ENCODE peak calls at places on chromosome 21, in nine cellular contexts. O is tibial nerve; X is naive thymus-derived CD4-positive, alpha-beta T cell; C is GM23248; U is IMR-90; H is SJSA1; I is aorta; D is heart left ventricle; B is stomach. Q is an unnamed sample.

GRCh38 chr21:42460391-42461184 is 35.4 kb downstream of the RSPH1 start:
- DNase-seq in D (no peak), H (no peak), B (no peak), U (no peak), O (no peak), I (no peak), X (peak; percentile 84), C (no peak), Q (peak; percentile 51)

GRCh38 chr21:26280715-26281310 is 110.2 kb upstream of the APP start:
- DNase-seq in H (no peak), B (no peak), O (no peak), U (no peak), I (no peak), C (peak; percentile 2), X (no peak), D (no peak), Q (no peak)

GRCh38 chr21:42075686-42076471 is 4.8 kb downstream of the UMODL1 start:
- DNase-seq in C (no peak), H (no peak), X (no peak), I (peak; percentile 71), O (no peak), U (no peak), B (no peak), D (peak; percentile 40), Q (no peak)

GRCh38 chr21:23452384-23453083 is 2154.7 kb downstream of the MRPL39 start:
- DNase-seq in H (no peak), I (no peak), B (no peak), U (no peak), D (no peak), O (no peak), X (no peak), C (no peak), Q (no peak)

GRCh38 chr21:17389311-17389710 is 123.5 kb upstream of the CXADR start:
- DNase-seq in O (no peak), I (no peak), X (no peak), B (no peak), C (no peak), H (no peak), U (no peak), D (no peak), Q (no peak)

GRCh38 chr21:20999567-21000169 is 1.5 kb downstream of the NCAM2 start:
- DNase-seq in U (peak; percentile 49), I (no peak), H (peak; percentile 9), B (no peak), C (peak; percentile 50), O (peak; percentile 39), D (no peak), X (no peak), Q (peak; percentile 17)

GRCh38 chr21:22981819-22982218 is 1983.6 kb downstream of the NCAM2 start:
- DNase-seq in I (no peak), H (no peak), X (no peak), B (no peak), D (no peak), C (no peak), U (no peak), O (no peak), Q (no peak)

GRCh38 chr21:41138711-41139110 is 29.2 kb upstream of the BACE2 start:
- DNase-seq in D (no peak), U (no peak), H (no peak), I (no peak), X (no peak), O (no peak), B (no peak), C (no peak), Q (no peak)

GRCh38 chr21:35705237-35705887 is 355.0 kb downstream of the SETD4 start:
- DNase-seq in U (no peak), B (no peak), D (no peak), C (no peak), H (no peak), I (no peak), X (no peak), O (no peak), Q (no peak)

GRCh38 chr21:42120904-42121535 is 49.9 kb downstream of the UMODL1 start:
- DNase-seq in B (no peak), H (no peak), U (no peak), C (no peak), I (no peak), O (no peak), D (no peak), X (no peak), Q (no peak)

GRCh38 chr21:45324430-45325205 is 36.9 kb upstream of the POFUT2 start:
- DNase-seq in D (peak; percentile 63), C (no peak), X (no peak), U (no peak), B (no peak), O (no peak), H (peak; percentile 58), I (peak; percentile 74), Q (no peak)

GRCh38 chr21:45326834-45327457 is 39.3 kb upstream of the POFUT2 start:
- DNase-seq in H (no peak), B (no peak), C (no peak), U (no peak), O (no peak), X (no peak), D (no peak), I (peak; percentile 43), Q (no peak)

GRCh38 chr21:45323487-45324380 is 36.0 kb upstream of the POFUT2 start:
- DNase-seq in D (peak; percentile 51), U (peak; percentile 39), O (no peak), B (no peak), X (no peak), H (no peak), I (peak; percentile 90), C (peak; percentile 54), Q (no peak)

GRCh38 chr21:45326169-45326833 is 38.6 kb upstream of the POFUT2 start:
- DNase-seq in C (peak; percentile 83), X (no peak), O (no peak), U (peak; percentile 42), B (no peak), D (peak; percentile 63), H (peak; percentile 58), I (peak; percentile 65), Q (no peak)

GRCh38 chr21:45325206-45326168 is 37.8 kb upstream of the POFUT2 start:
- DNase-seq in B (no peak), O (no peak), D (peak; percentile 62), H (no peak), C (no peak), U (no peak), X (no peak), I (peak; percentile 72), Q (no peak)
- H3K4me1 ChIP-seq in B (peaks cover 10% of the 10 kb centered on the region), O (peaks cover 78% of the 10 kb centered on the region), D (peaks cover 23% of the 10 kb centered on the region), H (peaks cover 100% of the 10 kb centered on the region), C (peaks cover 25% of the 10 kb centered on the region), U (peaks cover 41% of the 10 kb centered on the region), X (peaks cover 26% of the 10 kb centered on the region), I (no peaks in the 10 kb centered on the region), Q (peaks cover 3% of the 10 kb centered on the region)

GRCh38 chr21:34263629-34264028 is 100.2 kb upstream of the KCNE2 start:
- DNase-seq in O (no peak), D (no peak), U (no peak), X (no peak), C (no peak), B (no peak), H (no peak), I (no peak), Q (no peak)

GRCh38 chr21:34266322-34266721 is 97.5 kb upstream of the KCNE2 start:
- DNase-seq in H (no peak), C (no peak), X (no peak), B (no peak), I (no peak), O (no peak), U (no peak), D (no peak), Q (no peak)

GRCh38 chr21:34255073-34255472 is 108.7 kb upstream of the KCNE2 start:
- DNase-seq in C (no peak), X (no peak), U (no peak), O (no peak), B (no peak), H (no peak), I (no peak), D (no peak), Q (no peak)

GRCh38 chr21:34261841-34262832 is 101.7 kb upstream of the KCNE2 start:
- DNase-seq in H (no peak), C (no peak), B (no peak), D (no peak), X (no peak), I (no peak), O (no peak), U (no peak), Q (no peak)

GRCh38 chr21:34260598-34260997 is 103.2 kb upstream of the KCNE2 start:
- DNase-seq in C (no peak), D (no peak), O (no peak), I (no peak), U (no peak), X (no peak), B (no peak), H (no peak), Q (no peak)
- H3K27ac ChIP-seq in C (no peak overlapping the region), D (no peak overlapping the region), O (no peak overlapping the region), I (no peak overlapping the region), U (no peak overlapping the region), X (no peak overlapping the region), B (no peak overlapping the region), H (no peak overlapping the region), Q (no peak overlapping the region)

DNA sequence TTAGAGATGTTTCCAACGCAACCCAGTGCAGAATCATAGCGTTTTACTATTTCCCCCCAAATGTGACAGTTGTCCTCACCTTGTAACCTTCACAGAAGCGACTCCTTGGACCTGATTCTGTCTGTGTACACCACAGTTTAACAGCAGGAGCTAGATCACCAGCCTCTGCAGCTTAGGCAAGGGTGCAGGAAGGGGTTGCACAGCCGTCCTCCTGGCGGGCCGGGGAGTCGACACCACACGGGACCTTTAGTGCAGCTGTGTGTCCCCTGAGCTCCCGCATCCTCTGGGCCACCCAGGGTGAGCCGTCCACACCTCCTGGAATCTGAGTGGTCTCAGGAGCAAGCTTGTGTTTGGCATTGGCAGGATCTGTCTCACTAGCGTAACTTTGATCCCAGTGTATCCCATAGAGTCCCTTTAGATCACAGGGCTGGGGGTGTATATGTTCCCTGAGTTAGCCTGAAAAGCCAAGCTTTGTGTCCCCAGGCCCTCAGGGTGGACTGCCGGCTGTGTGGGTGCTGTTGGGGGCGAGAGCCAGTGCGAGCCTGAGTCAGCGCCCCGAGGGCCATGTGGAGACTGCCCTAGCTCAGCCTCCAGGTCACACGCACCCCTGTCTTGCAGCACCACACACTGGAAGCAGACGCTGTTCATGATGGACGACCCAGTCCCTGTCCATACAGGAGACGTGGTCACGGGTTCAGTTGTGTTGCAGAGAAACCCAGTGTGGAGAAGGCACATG is 27.5 kb downstream of the PRMT2 start:
- DNase-seq in I (no peak), U (no peak), O (no peak), B (no peak), D (no peak), H (no peak), X (no peak), C (peak; percentile 15), Q (no peak)
- H3K4me3 ChIP-seq in I (no peak overlapping the region), U (no peak overlapping the region), O (peak overlapping the region; percentile 46), B (no peak overlapping the region), D (no peak overlapping the region), H (no peak overlapping the region), X (no peak overlapping the region), C (no peak overlapping the region), Q (no peak overlapping the region)

DNA sequence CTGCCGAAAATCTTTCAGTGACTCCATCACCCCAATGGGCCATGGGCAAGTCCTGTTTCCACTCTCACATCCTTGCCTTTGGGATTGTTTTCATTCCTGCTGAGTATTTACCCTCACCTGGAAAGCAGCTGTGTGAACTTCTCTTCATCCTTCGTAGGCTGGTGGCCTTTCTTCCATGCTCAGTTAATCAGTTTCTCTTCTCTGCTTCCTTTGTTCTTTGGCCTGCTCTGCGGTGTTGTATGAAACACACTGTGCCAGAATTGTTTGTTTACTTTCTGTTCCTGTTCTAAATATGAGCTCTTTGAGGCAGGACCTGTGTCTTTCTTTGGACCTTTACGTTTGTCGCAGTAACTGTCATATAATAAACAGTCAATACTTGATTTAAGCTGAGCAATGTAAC is 48.6 kb downstream of the ITSN1 start:
- DNase-seq in D (no peak), I (no peak), O (no peak), H (no peak), B (no peak), U (no peak), X (no peak), C (no peak), Q (no peak)
- H3K4me1 ChIP-seq in D (peaks cover 45% of the 10 kb centered on the region), I (peaks cover 9% of the 10 kb centered on the region), O (peaks cover 39% of the 10 kb centered on the region), H (peaks cover 31% of the 10 kb centered on the region), B (peaks cover 2% of the 10 kb centered on the region), U (peaks cover 7% of the 10 kb centered on the region), X (no peaks in the 10 kb centered on the region), C (peaks cover 32% of the 10 kb centered on the region), Q (no peaks in the 10 kb centered on the region)

Q was measured in small intestine.